ENCODE peak calls at places on chromosome X, in six cellular contexts. F, I, A, S, C and K are unnamed samples.

GRCh38 chrX:154822029-154822428 is 12.4 kb downstream of the SMIM9 start:
- DNase-seq in F (no peak), I (no peak), A (no peak), S (no peak), C (no peak), K (no peak)

GRCh38 chrX:119684916-119685224 is 8.1 kb downstream of the SEPTIN6 start:
- DNase-seq in F (no peak), I (no peak), A (no peak), S (no peak), C (no peak), K (no peak)

GRCh38 chrX:46029777-46030176 is 515.4 kb downstream of the ZNF674 start:
- DNase-seq in F (peak), I (no peak), A (no peak), S (no peak), C (no peak), K (no peak)

GRCh38 chrX:38220024-38220935 is at the start of gene SRPX:
- DNase-seq in F (peak), I (peak), A (no peak), S (peak), C (peak), K (no peak)

GRCh38 chrX:130125090-130125489 is 14.8 kb upstream of the ELF4 start:
- DNase-seq in F (peak), I (no peak), A (no peak), S (no peak), C (no peak), K (no peak)

GRCh38 chrX:3262906-3263305 is 83.5 kb downstream of the MXRA5 start:
- DNase-seq in F (peak), I (no peak), A (no peak), S (peak), C (peak), K (no peak)

GRCh38 chrX:150361777-150362351 is 1.3 kb upstream of the MAMLD1 start:
- DNase-seq in F (no peak), I (no peak), A (no peak), S (no peak), C (no peak), K (peak)

GRCh38 chrX:16462912-16463311 is 187.0 kb upstream of the S100G start:
- DNase-seq in F (no peak), I (no peak), A (peak), S (no peak), C (peak), K (no peak)

GRCh38 chrX:85836868-85837267 is 210.5 kb downstream of the CHM start:
- DNase-seq in F (peak), I (no peak), A (peak), S (no peak), C (no peak), K (no peak)

GRCh38 chrX:143633530-143634372 is 2.1 kb downstream of the SLITRK4 start:
- DNase-seq in F (no peak), I (peak), A (no peak), S (no peak), C (no peak), K (no peak)

GRCh38 chrX:13144927-13145659 is 100.7 kb upstream of the FAM9C start:
- DNase-seq in F (no peak), I (no peak), A (no peak), S (no peak), C (no peak), K (no peak)

GRCh38 chrX:130330706-130331105 is 9.0 kb upstream of the SLC25A14 start:
- DNase-seq in F (peak), I (peak), A (no peak), S (peak), C (peak), K (no peak)

GRCh38 chrX:154734101-154734781 is 16.6 kb downstream of the GAB3 start:
- DNase-seq in F (peak), I (no peak), A (no peak), S (no peak), C (peak), K (no peak)

GRCh38 chrX:21658746-21659145 is 616 bp upstream of the KLHL34 start:
- DNase-seq in F (no peak), I (no peak), A (no peak), S (no peak), C (no peak), K (no peak)

GRCh38 chrX:40827331-40827730 is 92.0 kb upstream of the MED14 start:
- DNase-seq in F (no peak), I (no peak), A (no peak), S (no peak), C (no peak), K (no peak)

GRCh38 chrX:154748712-154749339 is 2.1 kb downstream of the GAB3 start:
- DNase-seq in F (no peak), I (no peak), A (no peak), S (no peak), C (peak), K (no peak)

GRCh38 chrX:70322784-70323183 is 32.9 kb downstream of the KIF4A start:
- DNase-seq in F (no peak), I (no peak), A (no peak), S (no peak), C (no peak), K (no peak)

GRCh38 chrX:17836830-17837229 is 24.3 kb downstream of the RAI2 start:
- DNase-seq in F (no peak), I (no peak), A (no peak), S (no peak), C (no peak), K (no peak)

GRCh38 chrX:17842769-17843525 is 18.2 kb downstream of the RAI2 start:
- DNase-seq in F (peak), I (no peak), A (no peak), S (no peak), C (no peak), K (no peak)

GRCh38 chrX:17833954-17834353 is 27.1 kb downstream of the RAI2 start:
- DNase-seq in F (no peak), I (no peak), A (no peak), S (no peak), C (no peak), K (no peak)

GRCh38 chrX:17844236-17844635 is 16.9 kb downstream of the RAI2 start:
- DNase-seq in F (no peak), I (no peak), A (no peak), S (no peak), C (no peak), K (no peak)

GRCh38 chrX:17839269-17839668 is 21.8 kb downstream of the RAI2 start:
- DNase-seq in F (no peak), I (no peak), A (no peak), S (no peak), C (no peak), K (no peak)
- TF ChIP-seq CTCF in F (no peak), I (no peak), A (no peak), S (no peak), C (no peak), K (no peak)

DNA sequence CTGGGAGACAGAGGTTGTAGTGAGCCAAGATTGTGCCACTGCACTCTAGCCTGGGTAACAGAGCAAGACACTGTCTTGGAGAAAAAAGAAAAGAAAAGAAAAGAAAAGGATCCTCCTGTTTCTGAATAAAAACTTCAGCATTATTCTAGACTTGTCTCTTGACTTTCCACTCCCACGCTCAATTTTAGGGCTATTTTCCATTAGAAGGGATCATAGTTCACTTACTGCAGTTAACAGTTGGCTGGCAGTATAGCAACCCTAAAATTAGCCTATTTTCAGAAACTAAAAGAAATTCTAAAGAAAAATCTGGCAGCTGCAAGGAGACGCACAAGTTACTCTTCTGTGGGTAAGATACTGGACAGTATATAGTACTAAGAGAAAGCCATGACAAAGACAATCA is 28.1 kb downstream of the THOC2 start:
- DNase-seq in F (no peak), I (no peak), A (no peak), S (no peak), C (no peak), K (no peak)
- TF ChIP-seq CTCF in F (no peak), I (no peak), A (no peak), S (no peak), C (no peak), K (no peak)

DNA sequence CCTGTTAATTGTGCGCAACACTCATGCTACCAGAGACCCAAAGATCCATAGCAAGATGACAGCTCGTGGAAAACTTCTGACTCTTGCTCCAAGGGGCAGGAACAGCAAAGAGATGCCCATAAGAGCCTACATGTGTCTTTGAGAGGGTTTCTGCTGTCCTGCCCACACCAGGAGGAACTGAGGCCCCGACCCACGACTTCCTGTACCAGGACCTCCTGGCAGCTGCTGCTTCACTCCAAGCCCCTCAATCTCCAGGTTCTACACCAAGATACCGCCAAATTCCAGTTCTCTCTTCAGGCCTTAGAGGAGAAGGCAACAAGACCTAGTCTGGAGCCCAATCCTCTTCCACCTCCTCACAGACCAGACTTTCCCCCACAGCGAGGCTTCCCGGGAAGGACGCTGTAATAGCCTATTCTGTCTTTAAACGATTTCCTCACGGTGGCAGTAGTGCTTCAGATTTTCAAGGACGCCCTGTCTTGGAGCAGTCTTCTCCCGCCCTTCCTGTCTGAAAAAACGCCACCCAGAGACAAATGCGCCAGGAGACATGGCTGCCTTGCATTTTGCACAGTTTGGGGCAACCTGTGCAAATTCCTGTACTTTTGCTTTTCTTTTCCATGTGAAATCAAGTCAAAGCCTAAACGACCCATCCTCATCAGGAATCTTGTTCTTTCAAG is 230.2 kb upstream of the STK26 start:
- DNase-seq in F (no peak), I (no peak), A (no peak), S (no peak), C (peak), K (peak)
- TF ChIP-seq CTCF in F (no peak), I (no peak), A (no peak), S (no peak), C (no peak), K (no peak)

GRCh38 chrX:51860679-51861078 is 32.7 kb upstream of the MAGED1 start:
- DNase-seq in F (peak), I (no peak), A (no peak), S (peak), C (peak), K (no peak)
- TF ChIP-seq CTCF in F (peak), I (peak), A (peak), S (peak), C (peak), K (no peak)